ENCODE peak calls at places on chromosomes 1 and 21, in four cellular contexts. M is OCI-LY7, B is gastrocnemius medialis, P is brain microvascular endothelial cell. E is an unnamed sample.

GRCh38 chr1:160778976-160779375 is 17.0 kb upstream of the LY9 start:
- DNase-seq in P (no peak), B (no peak), M (no peak), E (no peak)

GRCh38 chr1:32768110-32768857 is 48.9 kb downstream of the YARS1 start:
- DNase-seq in P (no peak), M (no peak), B (no peak), E (no peak)

GRCh38 chr1:169106921-169107672 is 607 bp downstream of the ATP1B1 start:
- DNase-seq in P (no peak), B (no peak), M (peak), E (no peak)

GRCh38 chr1:194378517-194378916 is 1192.1 kb upstream of the B3GALT2 start:
- DNase-seq in B (no peak), M (no peak), P (no peak), E (no peak)

GRCh38 chr1:93722081-93723031 is 40.7 kb upstream of the BCAR3 start:
- DNase-seq in M (no peak), B (no peak), P (no peak), E (no peak)

GRCh38 chr1:4653796-4654715 is at the start of gene AJAP1:
- DNase-seq in M (no peak), B (no peak), P (no peak), E (no peak)

GRCh38 chr1:2003564-2004131 is at the start of gene CFAP74:
- DNase-seq in B (no peak), P (peak), M (no peak), E (no peak)

GRCh38 chr1:192122668-192123067 is 35.6 kb upstream of the RGS18 start:
- DNase-seq in B (no peak), M (no peak), P (no peak), E (no peak)

GRCh38 chr1:83860506-83861221 is 138.3 kb downstream of the TTLL7 start:
- DNase-seq in B (peak), P (peak), M (peak), E (no peak)

GRCh38 chr1:243713470-243714186 is 136.4 kb downstream of the AKT3 start:
- DNase-seq in B (no peak), M (no peak), P (no peak), E (no peak)

GRCh38 chr1:225877570-225877969 is 4.6 kb downstream of the TMEM63A start:
- DNase-seq in B (peak), M (peak), P (peak), E (no peak)

GRCh38 chr21:39938086-39938611 is 70.9 kb downstream of the PCP4 start:
- DNase-seq in M (no peak), B (no peak), P (no peak), E (no peak)

GRCh38 chr1:221715321-221716169 is 26.3 kb downstream of the DUSP10 start:
- DNase-seq in M (no peak), B (no peak), P (no peak), E (no peak)

GRCh38 chr1:12776801-12777557 is 3.4 kb downstream of the PRAMEF12 start:
- DNase-seq in P (no peak), B (no peak), M (no peak), E (no peak)

GRCh38 chr1:182046763-182047162 is 14.7 kb downstream of the ZNF648 start:
- DNase-seq in B (no peak), M (no peak), P (no peak), E (no peak)

GRCh38 chr1:9555942-9556341 is 16.7 kb downstream of the SLC25A33 start:
- DNase-seq in M (no peak), B (peak), P (no peak), E (no peak)

GRCh38 chr1:200714504-200715187 is 24.0 kb upstream of the CAMSAP2 start:
- DNase-seq in B (no peak), M (no peak), P (no peak), E (no peak)
- TF ChIP-seq CTCF in B (no peak), M (no peak), P (no peak), E (no peak)

GRCh38 chr21:42478504-42478903 is 17.5 kb downstream of the RSPH1 start:
- DNase-seq in B (no peak), P (no peak), M (no peak), E (no peak)
- H3K4me3 ChIP-seq in B (no peak), P (no peak), M (no peak), E (no peak)

GRCh38 chr1:236307437-236307836 is 25.7 kb upstream of the ERO1B start:
- DNase-seq in P (no peak), B (no peak), M (no peak), E (no peak)
- TF ChIP-seq CTCF in P (no peak), B (no peak), M (no peak), E (no peak)

DNA sequence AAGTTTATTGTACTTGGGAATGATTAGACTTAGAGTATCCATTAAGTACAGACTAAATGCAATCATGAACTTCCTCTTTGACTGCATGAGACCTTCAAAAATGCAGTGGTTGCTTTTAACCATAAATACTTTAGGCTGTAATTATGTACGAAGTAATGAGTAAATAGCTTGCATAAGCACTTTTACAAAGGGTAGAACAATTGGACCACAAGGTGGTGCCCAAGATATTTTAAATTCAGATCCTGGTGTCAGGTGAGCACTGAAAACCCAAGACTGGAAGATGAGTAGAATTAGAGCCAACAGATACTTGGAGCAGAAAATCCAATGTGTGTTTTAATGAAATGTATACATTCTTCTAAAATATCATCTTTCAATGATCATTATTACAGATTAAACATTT is 43.4 kb upstream of the RHOU start:
- DNase-seq in P (peak), M (peak), B (no peak), E (peak)
- H3K4me3 ChIP-seq in P (no peak), M (no peak), B (no peak), E (no peak)

DNA sequence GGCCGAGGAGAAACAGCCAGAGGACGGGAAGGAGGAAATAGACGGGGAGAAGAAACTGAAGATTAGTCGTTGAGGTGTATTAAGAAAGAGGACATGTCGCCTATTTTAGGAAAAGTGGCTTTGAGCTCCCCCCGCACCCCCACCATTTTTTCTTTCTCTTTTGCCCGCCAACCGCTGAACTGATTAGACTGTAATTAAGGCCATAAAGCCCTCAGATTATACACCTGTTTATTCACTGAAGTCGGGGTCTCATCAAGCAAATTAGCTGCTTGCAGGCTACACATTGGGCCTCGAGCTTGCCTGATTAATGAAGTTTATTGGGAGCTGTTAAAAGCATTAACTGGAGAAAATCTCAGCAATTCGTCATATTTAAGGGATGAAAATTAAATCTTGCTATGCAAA is 119.4 kb upstream of the RRP15 start:
- DNase-seq in B (no peak), M (peak), P (no peak), E (no peak)
- TF ChIP-seq CTCF in B (no peak), M (no peak), P (no peak), E (no peak)

DNA sequence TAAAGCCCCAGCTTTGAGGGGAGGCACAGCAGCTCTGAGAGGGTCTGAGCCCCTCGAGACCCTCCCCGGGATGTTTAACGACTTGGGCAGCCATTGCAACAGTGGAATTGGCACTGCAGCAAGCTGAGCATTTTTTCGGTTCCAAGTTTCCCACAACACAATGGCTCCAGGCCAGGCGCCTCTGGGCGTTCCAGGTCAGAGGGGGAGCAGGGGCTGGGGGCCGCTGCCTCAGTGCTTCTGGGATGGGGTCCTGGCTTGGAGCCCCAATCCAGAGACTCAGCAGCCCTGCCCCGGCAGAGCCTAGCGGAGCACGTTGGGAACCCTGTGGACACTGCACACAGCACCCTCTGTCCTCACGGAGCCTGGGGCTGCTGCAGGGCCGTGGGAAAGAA is 50.0 kb downstream of the COL18A1 start:
- DNase-seq in P (no peak), M (no peak), B (no peak), E (no peak)
- H3K4me3 ChIP-seq in P (no peak), M (no peak), B (peak), E (no peak)

GRCh38 chr1:237799762-237800474 is 90.8 kb downstream of the ZP4 start:
- DNase-seq in B (no peak), M (peak), P (peak), E (peak)
- TF ChIP-seq CTCF in B (no peak), M (peak), P (peak), E (peak)

GRCh38 chr1:213984387-213985180 is 3.2 kb upstream of the PROX1 start:
- DNase-seq in B (no peak), M (no peak), P (no peak), E (no peak)

GRCh38 chr1:213983589-213984386 is 4.0 kb upstream of the PROX1 start:
- DNase-seq in B (no peak), M (no peak), P (no peak), E (no peak)

GRCh38 chr1:213980906-213981305 is 6.9 kb upstream of the PROX1 start:
- DNase-seq in B (no peak), M (no peak), P (no peak), E (no peak)

GRCh38 chr1:213982515-213982813 is 5.3 kb upstream of the PROX1 start:
- DNase-seq in B (no peak), P (no peak), M (no peak), E (no peak)

DNA sequence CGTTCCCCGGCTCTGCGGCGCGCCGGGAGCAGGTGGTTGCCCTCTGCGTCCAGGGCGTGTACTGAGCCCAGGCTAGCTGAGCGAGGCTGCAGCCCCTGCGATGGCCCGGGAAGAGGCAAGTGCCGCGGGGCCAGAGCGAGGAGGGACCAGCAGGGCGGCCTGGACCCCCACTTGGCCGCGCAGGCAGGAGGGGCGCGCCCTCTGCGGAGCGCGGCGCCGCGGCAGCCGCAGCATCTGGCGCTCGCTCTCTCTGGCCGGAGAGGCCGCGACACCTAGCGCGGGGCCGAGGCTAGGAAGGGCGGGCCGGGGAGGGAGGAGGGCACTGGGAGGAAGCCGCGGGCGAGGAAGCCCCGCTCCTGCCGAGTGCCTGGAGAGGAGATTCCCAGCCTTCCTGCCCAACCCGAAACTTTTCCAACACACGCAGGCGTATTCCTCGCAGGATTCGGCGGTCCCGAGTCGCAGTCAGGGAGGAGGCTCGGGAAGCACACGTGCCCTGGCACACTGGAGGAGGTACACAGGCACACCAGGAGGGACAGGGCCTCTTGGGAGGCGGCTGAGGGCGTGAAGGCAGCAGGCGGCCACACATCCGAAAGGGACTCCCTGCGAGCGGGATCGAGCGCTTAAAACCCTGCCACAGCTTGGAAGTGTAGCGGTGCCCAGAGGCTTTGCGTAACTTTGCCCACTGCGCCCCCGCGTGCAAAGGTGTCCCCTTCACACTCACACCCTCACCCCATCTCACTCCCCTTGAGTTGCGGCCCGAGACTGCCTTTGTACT is 4.8 kb upstream of the PROX1 start:
- DNase-seq in M (no peak), B (no peak), P (no peak), E (no peak)
- H3K4me3 ChIP-seq in M (no peak), B (peak), P (peak), E (peak)